ENCODE peak calls at places on chromosomes 4 and X, in six cellular contexts. C is NCI-H82; E is T-helper 9 cell; R is stimulated activated CD8-positive, alpha-beta memory T cell treated with anti-CD3 and anti-CD28 coated beads, Interleukin-12 subunit alpha, Interleukin-12 subunit beta, amount 100 ng/mL, for 1 hour; F is stomach; U is G401. Z is an unnamed sample.

GRCh38 chr4:81491943-81492342 is 20.2 kb upstream of the RASGEF1B start:
- DNase-seq in C (no peak), E (no peak), R (no peak), F (no peak), U (no peak), Z (no peak)

GRCh38 chr4:91958651-91959050 is 345.1 kb upstream of the GRID2 start:
- DNase-seq in C (peak; percentile 35), E (no peak), R (no peak), F (no peak), U (no peak), Z (no peak)

GRCh38 chr4:3771932-3772495 is 5.8 kb downstream of the ADRA2C start:
- DNase-seq in C (no peak), E (no peak), R (no peak), F (no peak), U (no peak), Z (no peak)

GRCh38 chrX:119753639-119754257 is 4.6 kb upstream of the SOWAHD start:
- DNase-seq in C (peak; percentile 73), E (peak; percentile 40), R (no peak), F (no peak), U (peak; percentile 36), Z (no peak)

GRCh38 chr4:76611164-76611563 is 176.1 kb downstream of the SHROOM3 start:
- DNase-seq in C (no peak), E (no peak), R (no peak), F (no peak), U (no peak), Z (no peak)

GRCh38 chrX:41470706-41471105 is 23.6 kb downstream of the NYX start:
- DNase-seq in C (no peak), E (no peak), R (no peak), F (no peak), U (no peak), Z (no peak)

GRCh38 chr4:161728929-161729328 is 434.9 kb downstream of the FSTL5 start:
- DNase-seq in C (no peak), E (no peak), R (no peak), F (no peak), U (no peak), Z (no peak)

GRCh38 chr4:82748176-82748575 is 50.4 kb downstream of the SCD5 start:
- DNase-seq in C (no peak), E (no peak), R (no peak), F (no peak), U (no peak), Z (no peak)

GRCh38 chr4:71392109-71392508 is 53.3 kb downstream of the SLC4A4 start:
- DNase-seq in C (no peak), E (no peak), R (no peak), F (no peak), U (no peak), Z (no peak)

GRCh38 chr4:122614621-122615020 is 6.2 kb downstream of the IL21 start:
- DNase-seq in C (no peak), E (no peak), R (no peak), F (no peak), U (no peak), Z (no peak)

GRCh38 chr4:101102114-101102752 is 245.1 kb downstream of the PPP3CA start:
- DNase-seq in C (no peak), E (no peak), R (no peak), F (peak; percentile 42), U (peak; percentile 48), Z (no peak)

GRCh38 chr4:48024522-48024921 is 8.0 kb downstream of the NIPAL1 start:
- DNase-seq in C (no peak), E (no peak), R (no peak), F (no peak), U (no peak), Z (no peak)

GRCh38 chr4:123450393-123450792 is 53.8 kb downstream of the SPRY1 start:
- DNase-seq in C (no peak), E (no peak), R (no peak), F (no peak), U (no peak), Z (no peak)

GRCh38 chrX:139200346-139200745 is 330.2 kb upstream of the F9 start:
- DNase-seq in C (no peak), E (no peak), R (no peak), F (no peak), U (no peak), Z (no peak)

GRCh38 chr4:167897116-167897515 is 195.2 kb upstream of the ANXA10 start:
- DNase-seq in C (no peak), E (no peak), R (no peak), F (no peak), U (no peak), Z (no peak)